ENCODE peak calls at places on chromosomes 5 and 9, in five cellular contexts. N is mammary epithelial cell; X is cardiac muscle cell; Z is foreskin keratinocyte; A is CD8-positive, alpha-beta memory T cell. B is an unnamed sample.

GRCh38 chr5:57082441-57083067 is 91.3 kb upstream of the GPBP1 start:
- DNase-seq in N (peak; percentile 35), X (peak; percentile 43), Z (peak; percentile 33), A (no peak), B (no peak)

GRCh38 chr5:109455598-109456096 is 45.9 kb upstream of the PJA2 start:
- DNase-seq in N (peak; percentile 100), X (peak; percentile 98), Z (peak; percentile 100), A (no peak), B (no peak)

GRCh38 chr9:35945341-35946018 is 12.5 kb downstream of the OR2S2 start:
- DNase-seq in N (peak; percentile 63), X (peak; percentile 93), Z (peak; percentile 59), A (peak; percentile 35), B (peak; percentile 42)

GRCh38 chr5:35202319-35203111 is 27.8 kb downstream of the PRLR start:
- DNase-seq in N (no peak), X (peak; percentile 57), Z (peak; percentile 58), A (no peak), B (peak; percentile 27)

GRCh38 chr5:114332925-114333324 is 28.9 kb upstream of the KCNN2 start:
- DNase-seq in N (no peak), X (no peak), Z (no peak), A (no peak), B (no peak)

GRCh38 chr9:136496801-136497620 is 14.2 kb upstream of the SEC16A start:
- DNase-seq in N (no peak), X (no peak), Z (no peak), A (no peak), B (no peak)

GRCh38 chr9:38467404-38467803 is 43.1 kb upstream of the IGFBPL1 start:
- DNase-seq in N (no peak), X (no peak), Z (no peak), A (no peak), B (no peak)

GRCh38 chr9:97740848-97741821 is 44.0 kb upstream of the XPA start:
- DNase-seq in N (peak; percentile 66), X (peak; percentile 61), Z (peak; percentile 81), A (peak; percentile 3), B (peak; percentile 6)

GRCh38 chr9:112532427-112532826 is 45.8 kb downstream of the KIAA1958 start:
- DNase-seq in N (no peak), X (peak; percentile 92), Z (no peak), A (no peak), B (no peak)

GRCh38 chr5:177362871-177363507 is 5.3 kb downstream of the RGS14 start:
- DNase-seq in N (peak; percentile 66), X (peak; percentile 54), Z (peak; percentile 67), A (peak; percentile 70), B (peak; percentile 47)

GRCh38 chr5:176985516-176985915 is 21.1 kb downstream of the UIMC1 start:
- DNase-seq in N (no peak), X (no peak), Z (no peak), A (no peak), B (peak; percentile 85)

GRCh38 chr5:177361418-177362101 is 3.8 kb downstream of the RGS14 start:
- DNase-seq in N (no peak), X (no peak), Z (no peak), A (no peak), B (no peak)

GRCh38 chr9:98226516-98226915 is 28.9 kb downstream of the TBC1D2 start:
- DNase-seq in N (no peak), X (no peak), Z (no peak), A (no peak), B (no peak)

GRCh38 chr5:160628295-160629006 is 206.8 kb downstream of the PTTG1 start:
- DNase-seq in N (no peak), X (no peak), Z (no peak), A (no peak), B (no peak)

GRCh38 chr5:111762895-111763294 is 5.9 kb upstream of the NREP start:
- DNase-seq in N (no peak), X (peak; percentile 36), Z (no peak), A (no peak), B (no peak)

GRCh38 chr5:859391-859790 is 8.6 kb upstream of the ZDHHC11 start:
- DNase-seq in N (no peak), X (peak; percentile 27), Z (no peak), A (no peak), B (no peak)

GRCh38 chr9:136081113-136081825 is 13.8 kb downstream of the NACC2 start:
- DNase-seq in N (no peak), X (peak; percentile 37), Z (no peak), A (no peak), B (no peak)

GRCh38 chr9:88236531-88237453 is 98.5 kb upstream of the SPATA31C2 start:
- DNase-seq in N (no peak), X (peak; percentile 24), Z (no peak), A (no peak), B (no peak)

GRCh38 chr5:141747152-141747640 is 65.2 kb upstream of the ARAP3 start:
- DNase-seq in N (peak; percentile 17), X (peak; percentile 87), Z (no peak), A (no peak), B (no peak)

GRCh38 chr5:132777209-132778069 is at the start of gene SEPTIN8:
- DNase-seq in N (peak; percentile 29), X (peak; percentile 51), Z (no peak), A (peak; percentile 34), B (peak; percentile 16)

DNA sequence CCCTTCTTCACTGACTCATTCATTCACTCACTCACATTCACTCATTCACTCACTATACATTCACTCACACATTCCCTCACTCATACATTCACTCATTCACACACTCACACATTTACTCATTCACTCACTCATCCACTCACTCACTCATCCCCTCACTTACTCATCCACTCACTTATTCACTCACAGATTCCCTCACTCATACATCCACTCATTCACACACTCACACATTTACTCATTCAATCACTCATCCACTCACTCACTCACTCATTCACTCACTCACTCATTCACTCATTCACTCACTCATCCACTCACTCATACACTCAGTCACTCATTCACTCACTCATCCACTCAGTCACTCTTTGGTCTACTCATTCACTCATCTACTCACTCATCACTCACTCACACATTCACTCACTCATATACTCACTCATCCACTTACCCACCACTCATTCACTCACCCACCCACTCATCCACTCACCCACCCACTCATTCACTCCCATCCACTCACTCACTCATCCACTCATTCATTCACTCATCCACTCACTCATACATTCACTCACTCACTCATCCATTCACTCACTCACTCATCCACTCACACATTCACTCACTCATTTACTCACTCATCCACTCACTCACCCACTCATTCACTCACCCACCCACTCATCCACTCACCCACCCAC is 27.2 kb downstream of the WNK2 start:
- DNase-seq in N (no peak), X (no peak), Z (no peak), A (no peak), B (no peak)
- H3K4me1 ChIP-seq in N (no peaks in the 10 kb centered on the region), X (peaks cover 39% of the 10 kb centered on the region), Z (no peaks in the 10 kb centered on the region), A (no peaks in the 10 kb centered on the region), B (no peaks in the 10 kb centered on the region)

DNA sequence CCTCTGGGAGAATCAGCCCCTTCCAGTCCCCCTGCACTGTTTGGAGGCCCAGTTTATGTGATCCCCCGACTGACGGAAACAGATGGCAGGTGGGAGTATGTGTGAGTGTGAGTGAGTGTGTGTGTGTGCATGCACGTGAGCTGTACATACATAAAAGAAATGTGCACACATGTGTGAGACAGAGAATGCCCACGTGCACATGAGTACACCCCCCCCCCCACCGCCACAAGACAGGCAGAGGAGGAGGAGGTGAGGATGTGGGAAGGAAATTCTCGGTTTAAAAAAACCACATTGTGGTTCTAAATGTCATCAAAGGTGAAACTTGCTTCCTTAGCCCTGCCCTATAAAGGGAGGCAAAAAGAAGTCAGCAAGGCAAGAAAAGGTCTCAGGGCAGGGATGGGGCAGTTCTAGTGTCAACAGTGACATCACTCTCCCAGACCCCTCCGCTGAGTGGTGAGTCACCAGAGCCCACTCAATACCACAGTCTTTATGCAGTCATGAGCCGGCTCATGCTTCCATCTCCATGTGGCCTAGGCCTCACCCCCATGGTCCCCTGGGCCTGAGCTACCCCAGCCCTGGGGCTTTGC is 79.2 kb upstream of the HSPA9 start:
- DNase-seq in N (peak; percentile 55), X (peak; percentile 42), Z (no peak), A (peak; percentile 47), B (peak; percentile 81)
- H3K27ac ChIP-seq in N (no peak overlapping the region), X (no peak overlapping the region), Z (no peak overlapping the region), A (no peak overlapping the region), B (no peak overlapping the region)

GRCh38 chr5:72063219-72063819 is 44.0 kb upstream of the MAP1B start:
- DNase-seq in N (peak; percentile 8), X (peak; percentile 56), Z (peak; percentile 26), A (no peak), B (peak; percentile 5)

GRCh38 chr5:72067682-72068470 is 39.4 kb upstream of the MAP1B start:
- DNase-seq in N (peak; percentile 84), X (peak; percentile 85), Z (peak; percentile 92), A (no peak), B (no peak)

GRCh38 chr5:72064801-72065570 is 42.3 kb upstream of the MAP1B start:
- DNase-seq in N (no peak), X (no peak), Z (no peak), A (no peak), B (no peak)

GRCh38 chr5:72065751-72066255 is 41.5 kb upstream of the MAP1B start:
- DNase-seq in N (no peak), X (peak; percentile 47), Z (peak; percentile 44), A (no peak), B (no peak)

GRCh38 chr5:72066658-72067057 is 40.6 kb upstream of the MAP1B start:
- DNase-seq in N (peak; percentile 68), X (peak; percentile 88), Z (peak; percentile 89), A (no peak), B (no peak)
- H3K27me3 ChIP-seq in N (no peaks in the 10 kb centered on the region), X (peaks cover 3% of the 10 kb centered on the region), Z (no peaks in the 10 kb centered on the region), A (no peaks in the 10 kb centered on the region), B (peaks cover 1% of the 10 kb centered on the region)

GRCh38 chr9:72579190-72579589 is 57.8 kb downstream of the TMC1 start:
- DNase-seq in N (peak; percentile 90), X (peak; percentile 82), Z (peak; percentile 81), A (no peak), B (no peak)
- H3K4me1 ChIP-seq in N (peaks cover 55% of the 10 kb centered on the region), X (no peaks in the 10 kb centered on the region), Z (peaks cover 66% of the 10 kb centered on the region), A (no peaks in the 10 kb centered on the region), B (peaks cover 5% of the 10 kb centered on the region)

GRCh38 chr5:23268136-23268535 is 239.3 kb upstream of the PRDM9 start:
- DNase-seq in N (no peak), X (no peak), Z (no peak), A (no peak), B (no peak)
- H3K27ac ChIP-seq in N (no peak overlapping the region), X (no peak overlapping the region), Z (no peak overlapping the region), A (no peak overlapping the region), B (no peak overlapping the region)

GRCh38 chr5:154480847-154481246 is 2.8 kb upstream of the HAND1 start:
- DNase-seq in N (no peak), X (no peak), Z (no peak), A (no peak), B (no peak)
- H3K27me3 ChIP-seq in N (peaks cover 97% of the 10 kb centered on the region), X (peaks cover 93% of the 10 kb centered on the region), Z (peaks cover 100% of the 10 kb centered on the region), A (peaks cover 88% of the 10 kb centered on the region), B (peaks cover 68% of the 10 kb centered on the region)

B was measured in CD4-positive, CD25-positive, alpha-beta regulatory T cell.